ENCODE peak calls at places on chromosomes 6 and 20, in nine cellular contexts. One of them, this sample, is unnamed.

GRCh38 chr6:155340464-155341129 is 26.3 kb upstream of the TFB1M start:
- DNase-seq in CD8-positive, alpha-beta memory T cell: no peak
- DNase-seq in iPS-NIHi11: peak
- DNase-seq in fibroblast of the aortic adventitia: peak
- DNase-seq in non-pigmented ciliary epithelial cell: no peak
- DNase-seq in hippocampal formation: no peak
- DNase-seq in NCI-H1092: no peak
- DNase-seq in naive thymus-derived CD4-positive, alpha-beta T cell: no peak
- DNase-seq in fibroblast of pulmonary artery: peak
- DNase-seq in this sample: no peak

GRCh38 chr6:39565948-39566347 is 159.3 kb downstream of the KIF6 start:
- DNase-seq in CD8-positive, alpha-beta memory T cell: no peak
- DNase-seq in iPS-NIHi11: no peak
- DNase-seq in fibroblast of the aortic adventitia: no peak
- DNase-seq in non-pigmented ciliary epithelial cell: no peak
- DNase-seq in hippocampal formation: no peak
- DNase-seq in NCI-H1092: no peak
- DNase-seq in naive thymus-derived CD4-positive, alpha-beta T cell: no peak
- DNase-seq in fibroblast of pulmonary artery: no peak
- DNase-seq in this sample: no peak

GRCh38 chr20:57244627-57245214 is 21.7 kb downstream of the BMP7 start:
- DNase-seq in CD8-positive, alpha-beta memory T cell: no peak
- DNase-seq in iPS-NIHi11: peak
- DNase-seq in fibroblast of the aortic adventitia: no peak
- DNase-seq in non-pigmented ciliary epithelial cell: no peak
- DNase-seq in hippocampal formation: no peak
- DNase-seq in NCI-H1092: no peak
- DNase-seq in naive thymus-derived CD4-positive, alpha-beta T cell: no peak
- DNase-seq in fibroblast of pulmonary artery: no peak
- DNase-seq in this sample: no peak

GRCh38 chr6:121971886-121972285 is 427.6 kb upstream of the HSF2 start:
- DNase-seq in CD8-positive, alpha-beta memory T cell: no peak
- DNase-seq in iPS-NIHi11: no peak
- DNase-seq in fibroblast of the aortic adventitia: peak
- DNase-seq in non-pigmented ciliary epithelial cell: no peak
- DNase-seq in hippocampal formation: no peak
- DNase-seq in NCI-H1092: no peak
- DNase-seq in naive thymus-derived CD4-positive, alpha-beta T cell: no peak
- DNase-seq in fibroblast of pulmonary artery: peak
- DNase-seq in this sample: no peak

GRCh38 chr6:140871911-140872310 is 1260.8 kb upstream of the GJE1 start:
- DNase-seq in CD8-positive, alpha-beta memory T cell: no peak
- DNase-seq in iPS-NIHi11: no peak
- DNase-seq in fibroblast of the aortic adventitia: peak
- DNase-seq in non-pigmented ciliary epithelial cell: no peak
- DNase-seq in hippocampal formation: no peak
- DNase-seq in NCI-H1092: no peak
- DNase-seq in naive thymus-derived CD4-positive, alpha-beta T cell: no peak
- DNase-seq in fibroblast of pulmonary artery: peak
- DNase-seq in this sample: no peak

GRCh38 chr20:14700641-14700965 is 363.2 kb upstream of the FLRT3 start:
- DNase-seq in CD8-positive, alpha-beta memory T cell: no peak
- DNase-seq in iPS-NIHi11: no peak
- DNase-seq in fibroblast of the aortic adventitia: peak
- DNase-seq in non-pigmented ciliary epithelial cell: no peak
- DNase-seq in hippocampal formation: no peak
- DNase-seq in NCI-H1092: no peak
- DNase-seq in naive thymus-derived CD4-positive, alpha-beta T cell: no peak
- DNase-seq in fibroblast of pulmonary artery: peak
- DNase-seq in this sample: no peak

GRCh38 chr6:56399672-56400263 is 152.4 kb upstream of the COL21A1 start:
- DNase-seq in CD8-positive, alpha-beta memory T cell: no peak
- DNase-seq in iPS-NIHi11: no peak
- DNase-seq in fibroblast of the aortic adventitia: no peak
- DNase-seq in non-pigmented ciliary epithelial cell: no peak
- DNase-seq in hippocampal formation: no peak
- DNase-seq in NCI-H1092: peak
- DNase-seq in naive thymus-derived CD4-positive, alpha-beta T cell: no peak
- DNase-seq in fibroblast of pulmonary artery: no peak
- DNase-seq in this sample: no peak

GRCh38 chr20:57904706-57905105 is 194.9 kb upstream of the PMEPA1 start:
- DNase-seq in CD8-positive, alpha-beta memory T cell: no peak
- DNase-seq in iPS-NIHi11: no peak
- DNase-seq in fibroblast of the aortic adventitia: no peak
- DNase-seq in non-pigmented ciliary epithelial cell: no peak
- DNase-seq in hippocampal formation: no peak
- DNase-seq in NCI-H1092: no peak
- DNase-seq in naive thymus-derived CD4-positive, alpha-beta T cell: no peak
- DNase-seq in fibroblast of pulmonary artery: no peak
- DNase-seq in this sample: no peak

GRCh38 chr6:168155193-168155592 is 76.2 kb upstream of the FRMD1 start:
- DNase-seq in CD8-positive, alpha-beta memory T cell: no peak
- DNase-seq in iPS-NIHi11: no peak
- DNase-seq in fibroblast of the aortic adventitia: peak
- DNase-seq in non-pigmented ciliary epithelial cell: no peak
- DNase-seq in hippocampal formation: no peak
- DNase-seq in NCI-H1092: no peak
- DNase-seq in naive thymus-derived CD4-positive, alpha-beta T cell: no peak
- DNase-seq in fibroblast of pulmonary artery: peak
- DNase-seq in this sample: no peak

GRCh38 chr20:47496118-47496517 is 5.6 kb upstream of the NCOA3 start:
- DNase-seq in CD8-positive, alpha-beta memory T cell: no peak
- DNase-seq in iPS-NIHi11: no peak
- DNase-seq in fibroblast of the aortic adventitia: no peak
- DNase-seq in non-pigmented ciliary epithelial cell: no peak
- DNase-seq in hippocampal formation: no peak
- DNase-seq in NCI-H1092: no peak
- DNase-seq in naive thymus-derived CD4-positive, alpha-beta T cell: no peak
- DNase-seq in fibroblast of pulmonary artery: no peak
- DNase-seq in this sample: no peak

GRCh38 chr6:105596284-105596755 is 193.4 kb upstream of the PREP start:
- DNase-seq in CD8-positive, alpha-beta memory T cell: no peak
- DNase-seq in iPS-NIHi11: no peak
- DNase-seq in fibroblast of the aortic adventitia: peak
- DNase-seq in non-pigmented ciliary epithelial cell: peak
- DNase-seq in hippocampal formation: no peak
- DNase-seq in NCI-H1092: no peak
- DNase-seq in naive thymus-derived CD4-positive, alpha-beta T cell: no peak
- DNase-seq in fibroblast of pulmonary artery: peak
- DNase-seq in this sample: peak

GRCh38 chr20:3454821-3455220 is 16.0 kb upstream of the ATRN start:
- DNase-seq in CD8-positive, alpha-beta memory T cell: no peak
- DNase-seq in iPS-NIHi11: no peak
- DNase-seq in fibroblast of the aortic adventitia: no peak
- DNase-seq in non-pigmented ciliary epithelial cell: no peak
- DNase-seq in hippocampal formation: no peak
- DNase-seq in NCI-H1092: no peak
- DNase-seq in naive thymus-derived CD4-positive, alpha-beta T cell: no peak
- DNase-seq in fibroblast of pulmonary artery: no peak
- DNase-seq in this sample: no peak

GRCh38 chr6:22466665-22467064 is 102.7 kb upstream of the HDGFL1 start:
- DNase-seq in CD8-positive, alpha-beta memory T cell: no peak
- DNase-seq in iPS-NIHi11: peak
- DNase-seq in fibroblast of the aortic adventitia: no peak
- DNase-seq in non-pigmented ciliary epithelial cell: no peak
- DNase-seq in hippocampal formation: no peak
- DNase-seq in NCI-H1092: no peak
- DNase-seq in naive thymus-derived CD4-positive, alpha-beta T cell: no peak
- DNase-seq in fibroblast of pulmonary artery: no peak
- DNase-seq in this sample: no peak

GRCh38 chr20:44211177-44212039 is 837 bp upstream of the OSER1 start:
- DNase-seq in CD8-positive, alpha-beta memory T cell: no peak
- DNase-seq in iPS-NIHi11: no peak
- DNase-seq in fibroblast of the aortic adventitia: peak
- DNase-seq in non-pigmented ciliary epithelial cell: no peak
- DNase-seq in hippocampal formation: no peak
- DNase-seq in NCI-H1092: no peak
- DNase-seq in naive thymus-derived CD4-positive, alpha-beta T cell: no peak
- DNase-seq in fibroblast of pulmonary artery: peak
- DNase-seq in this sample: no peak

GRCh38 chr20:38127011-38127621 is 38.0 kb downstream of the TGM2 start:
- DNase-seq in CD8-positive, alpha-beta memory T cell: no peak
- DNase-seq in iPS-NIHi11: no peak
- DNase-seq in fibroblast of the aortic adventitia: peak
- DNase-seq in non-pigmented ciliary epithelial cell: peak
- DNase-seq in hippocampal formation: no peak
- DNase-seq in NCI-H1092: peak
- DNase-seq in naive thymus-derived CD4-positive, alpha-beta T cell: no peak
- DNase-seq in fibroblast of pulmonary artery: peak
- DNase-seq in this sample: no peak

GRCh38 chr6:11785449-11785951 is 6.9 kb upstream of the ADTRP start:
- DNase-seq in CD8-positive, alpha-beta memory T cell: no peak
- DNase-seq in iPS-NIHi11: no peak
- DNase-seq in fibroblast of the aortic adventitia: no peak
- DNase-seq in non-pigmented ciliary epithelial cell: no peak
- DNase-seq in hippocampal formation: no peak
- DNase-seq in NCI-H1092: no peak
- DNase-seq in naive thymus-derived CD4-positive, alpha-beta T cell: no peak
- DNase-seq in fibroblast of pulmonary artery: peak
- DNase-seq in this sample: no peak

GRCh38 chr6:138035070-138035469 is 72.1 kb downstream of the PERP start:
- DNase-seq in CD8-positive, alpha-beta memory T cell: no peak
- DNase-seq in iPS-NIHi11: no peak
- DNase-seq in fibroblast of the aortic adventitia: no peak
- DNase-seq in non-pigmented ciliary epithelial cell: no peak
- DNase-seq in hippocampal formation: no peak
- DNase-seq in NCI-H1092: no peak
- DNase-seq in naive thymus-derived CD4-positive, alpha-beta T cell: no peak
- DNase-seq in fibroblast of pulmonary artery: no peak
- DNase-seq in this sample: no peak

GRCh38 chr6:13478525-13478962 is 8.9 kb downstream of the GFOD1 start:
- DNase-seq in CD8-positive, alpha-beta memory T cell: no peak
- DNase-seq in iPS-NIHi11: no peak
- DNase-seq in fibroblast of the aortic adventitia: no peak
- DNase-seq in non-pigmented ciliary epithelial cell: no peak
- DNase-seq in hippocampal formation: no peak
- DNase-seq in NCI-H1092: no peak
- DNase-seq in naive thymus-derived CD4-positive, alpha-beta T cell: no peak
- DNase-seq in fibroblast of pulmonary artery: no peak
- DNase-seq in this sample: no peak

This sample was measured in BJ.